ENCODE peak calls at places on chromosomes 16 and 17, in seven cellular contexts. One of them, this sample, is unnamed.

GRCh38 chr16:74999208-74999682 is 421 bp downstream of the ZNRF1 start:
- DNase-seq in AG04450: no peak
- DNase-seq in kidney tubule cell: peak
- DNase-seq in naive thymus-derived CD8-positive, alpha-beta T cell: peak
- DNase-seq in adrenal gland: peak
- DNase-seq in AG08395: peak
- DNase-seq in SHP77: no peak
- DNase-seq in this sample: no peak

GRCh38 chr16:48596326-48596725 is 13.7 kb downstream of the N4BP1 start:
- DNase-seq in AG04450: no peak
- DNase-seq in kidney tubule cell: no peak
- DNase-seq in naive thymus-derived CD8-positive, alpha-beta T cell: no peak
- DNase-seq in adrenal gland: no peak
- DNase-seq in AG08395: no peak
- DNase-seq in SHP77: no peak
- DNase-seq in this sample: no peak

GRCh38 chr16:83835972-83836566 is 28.3 kb downstream of the HSBP1 start:
- DNase-seq in AG04450: peak
- DNase-seq in kidney tubule cell: peak
- DNase-seq in naive thymus-derived CD8-positive, alpha-beta T cell: no peak
- DNase-seq in adrenal gland: no peak
- DNase-seq in AG08395: peak
- DNase-seq in SHP77: no peak
- DNase-seq in this sample: no peak

GRCh38 chr16:81319221-81319912 is 4.6 kb downstream of the GAN start:
- DNase-seq in AG04450: peak
- DNase-seq in kidney tubule cell: peak
- DNase-seq in naive thymus-derived CD8-positive, alpha-beta T cell: no peak
- DNase-seq in adrenal gland: peak
- DNase-seq in AG08395: peak
- DNase-seq in SHP77: no peak
- DNase-seq in this sample: no peak

GRCh38 chr17:79114455-79115301 is 40.1 kb downstream of the ENGASE start:
- DNase-seq in AG04450: no peak
- DNase-seq in kidney tubule cell: peak
- DNase-seq in naive thymus-derived CD8-positive, alpha-beta T cell: no peak
- DNase-seq in adrenal gland: peak
- DNase-seq in AG08395: peak
- DNase-seq in SHP77: no peak
- DNase-seq in this sample: peak

GRCh38 chr16:54783226-54783625 is 147.4 kb upstream of the IRX5 start:
- DNase-seq in AG04450: no peak
- DNase-seq in kidney tubule cell: no peak
- DNase-seq in naive thymus-derived CD8-positive, alpha-beta T cell: no peak
- DNase-seq in adrenal gland: no peak
- DNase-seq in AG08395: no peak
- DNase-seq in SHP77: no peak
- DNase-seq in this sample: no peak

GRCh38 chr17:40602445-40603443 is 37.5 kb upstream of the CCR7 start:
- DNase-seq in AG04450: no peak
- DNase-seq in kidney tubule cell: no peak
- DNase-seq in naive thymus-derived CD8-positive, alpha-beta T cell: peak
- DNase-seq in adrenal gland: no peak
- DNase-seq in AG08395: no peak
- DNase-seq in SHP77: no peak
- DNase-seq in this sample: no peak

GRCh38 chr17:43572368-43572980 is 26.3 kb upstream of the ETV4 start:
- DNase-seq in AG04450: no peak
- DNase-seq in kidney tubule cell: no peak
- DNase-seq in naive thymus-derived CD8-positive, alpha-beta T cell: no peak
- DNase-seq in adrenal gland: no peak
- DNase-seq in AG08395: no peak
- DNase-seq in SHP77: no peak
- DNase-seq in this sample: no peak

GRCh38 chr16:20349615-20350014 is 2.9 kb downstream of the UMOD start:
- DNase-seq in AG04450: no peak
- DNase-seq in kidney tubule cell: no peak
- DNase-seq in naive thymus-derived CD8-positive, alpha-beta T cell: no peak
- DNase-seq in adrenal gland: no peak
- DNase-seq in AG08395: no peak
- DNase-seq in SHP77: no peak
- DNase-seq in this sample: no peak

GRCh38 chr17:36675250-36675649 is 73.9 kb downstream of the MRM1 start:
- DNase-seq in AG04450: no peak
- DNase-seq in kidney tubule cell: no peak
- DNase-seq in naive thymus-derived CD8-positive, alpha-beta T cell: no peak
- DNase-seq in adrenal gland: no peak
- DNase-seq in AG08395: no peak
- DNase-seq in SHP77: no peak
- DNase-seq in this sample: no peak

GRCh38 chr16:66502020-66502913 is 47.7 kb downstream of the TK2 start:
- DNase-seq in AG04450: no peak
- DNase-seq in kidney tubule cell: peak
- DNase-seq in naive thymus-derived CD8-positive, alpha-beta T cell: no peak
- DNase-seq in adrenal gland: peak
- DNase-seq in AG08395: peak
- DNase-seq in SHP77: no peak
- DNase-seq in this sample: peak

GRCh38 chr17:1645207-1646171 is at the start of gene SCARF1:
- DNase-seq in AG04450: no peak
- DNase-seq in kidney tubule cell: no peak
- DNase-seq in naive thymus-derived CD8-positive, alpha-beta T cell: no peak
- DNase-seq in adrenal gland: peak
- DNase-seq in AG08395: no peak
- DNase-seq in SHP77: no peak
- DNase-seq in this sample: no peak

GRCh38 chr17:15972497-15972951 is 27.0 kb downstream of the ZSWIM7 start:
- DNase-seq in AG04450: no peak
- DNase-seq in kidney tubule cell: no peak
- DNase-seq in naive thymus-derived CD8-positive, alpha-beta T cell: no peak
- DNase-seq in adrenal gland: no peak
- DNase-seq in AG08395: no peak
- DNase-seq in SHP77: no peak
- DNase-seq in this sample: no peak

GRCh38 chr16:8634991-8635736 is 13.7 kb downstream of the METTL22 start:
- DNase-seq in AG04450: no peak
- DNase-seq in kidney tubule cell: no peak
- DNase-seq in naive thymus-derived CD8-positive, alpha-beta T cell: no peak
- DNase-seq in adrenal gland: peak
- DNase-seq in AG08395: peak
- DNase-seq in SHP77: peak
- DNase-seq in this sample: no peak

GRCh38 chr16:2783581-2784375 is 3.6 kb downstream of the PRSS33 start:
- DNase-seq in AG04450: no peak
- DNase-seq in kidney tubule cell: no peak
- DNase-seq in naive thymus-derived CD8-positive, alpha-beta T cell: no peak
- DNase-seq in adrenal gland: no peak
- DNase-seq in AG08395: no peak
- DNase-seq in SHP77: no peak
- DNase-seq in this sample: peak

GRCh38 chr17:7029659-7030058 is 6.2 kb upstream of the SLC16A13 start:
- DNase-seq in AG04450: no peak
- DNase-seq in kidney tubule cell: no peak
- DNase-seq in naive thymus-derived CD8-positive, alpha-beta T cell: no peak
- DNase-seq in adrenal gland: peak
- DNase-seq in AG08395: no peak
- DNase-seq in SHP77: no peak
- DNase-seq in this sample: no peak

GRCh38 chr16:10749680-10750035 is 6.0 kb downstream of the NUBP1 start:
- DNase-seq in AG04450: no peak
- DNase-seq in kidney tubule cell: peak
- DNase-seq in naive thymus-derived CD8-positive, alpha-beta T cell: no peak
- DNase-seq in adrenal gland: peak
- DNase-seq in AG08395: no peak
- DNase-seq in SHP77: no peak
- DNase-seq in this sample: no peak

GRCh38 chr17:57757735-57758134 is 12.6 kb upstream of the CCDC182 start:
- DNase-seq in AG04450: no peak
- DNase-seq in kidney tubule cell: no peak
- DNase-seq in naive thymus-derived CD8-positive, alpha-beta T cell: no peak
- DNase-seq in adrenal gland: no peak
- DNase-seq in AG08395: no peak
- DNase-seq in SHP77: no peak
- DNase-seq in this sample: no peak

GRCh38 chr17:46944931-46945330 is 22.0 kb downstream of the GOSR2 start:
- DNase-seq in AG04450: no peak
- DNase-seq in kidney tubule cell: no peak
- DNase-seq in naive thymus-derived CD8-positive, alpha-beta T cell: no peak
- DNase-seq in adrenal gland: no peak
- DNase-seq in AG08395: no peak
- DNase-seq in SHP77: no peak
- DNase-seq in this sample: no peak

GRCh38 chr16:49713770-49714169 is 142.1 kb downstream of the ZNF423 start:
- DNase-seq in AG04450: no peak
- DNase-seq in kidney tubule cell: no peak
- DNase-seq in naive thymus-derived CD8-positive, alpha-beta T cell: no peak
- DNase-seq in adrenal gland: no peak
- DNase-seq in AG08395: no peak
- DNase-seq in SHP77: no peak
- DNase-seq in this sample: no peak

GRCh38 chr17:21573961-21574610 is 118.2 kb upstream of the KCNJ18 start:
- DNase-seq in AG04450: peak
- DNase-seq in kidney tubule cell: peak
- DNase-seq in naive thymus-derived CD8-positive, alpha-beta T cell: peak
- DNase-seq in adrenal gland: peak
- DNase-seq in AG08395: no peak
- DNase-seq in SHP77: no peak
- DNase-seq in this sample: no peak

GRCh38 chr16:74923766-74924460 is 61.0 kb downstream of the WDR59 start:
- DNase-seq in AG04450: no peak
- DNase-seq in kidney tubule cell: no peak
- DNase-seq in naive thymus-derived CD8-positive, alpha-beta T cell: no peak
- DNase-seq in adrenal gland: peak
- DNase-seq in AG08395: no peak
- DNase-seq in SHP77: no peak
- DNase-seq in this sample: no peak